ENCODE peak calls at places on chromosomes 3 and 15, in ten cellular contexts. A is coronary artery, K is PC-3, U is posterior cingulate gyrus, X is HCEC 1CT, T is retinal pigment epithelial cell, P is hippocampal formation, V is T-helper 1 cell, E is T1000, R is fibroblast of villous mesenchyme. G is an unnamed sample.

GRCh38 chr3:186115229-186115996 is 6.5 kb upstream of the ETV5 start:
- DNase-seq in R (no peak), A (no peak), U (peak; percentile 91), T (no peak), V (no peak), E (no peak), K (no peak), X (no peak), P (no peak), G (no peak)

GRCh38 chr3:61699622-61700021 is 138.3 kb downstream of the PTPRG start:
- DNase-seq in V (no peak), P (no peak), K (no peak), R (no peak), X (no peak), T (no peak), U (no peak), A (no peak), E (no peak), G (no peak)

GRCh38 chr3:62414786-62415185 is 41.4 kb upstream of the FEZF2 start:
- DNase-seq in U (no peak), T (no peak), V (no peak), K (no peak), P (no peak), R (no peak), X (no peak), A (no peak), E (no peak), G (no peak)

GRCh38 chr15:90002428-90002844 is 1.3 kb downstream of the ZNF710 start:
- DNase-seq in P (no peak), U (peak; percentile 80), X (peak; percentile 35), R (peak; percentile 68), E (no peak), A (no peak), T (no peak), K (peak; percentile 41), V (peak; percentile 16), G (peak; percentile 45)

GRCh38 chr3:38730281-38730680 is 80.8 kb upstream of the SCN5A start:
- DNase-seq in P (no peak), A (no peak), K (peak; percentile 48), V (no peak), X (peak; percentile 39), T (no peak), U (no peak), R (peak; percentile 61), E (no peak), G (no peak)

GRCh38 chr3:69115731-69116130 is 6.7 kb downstream of the LMOD3 start:
- DNase-seq in T (no peak), A (no peak), X (peak; percentile 83), R (no peak), V (no peak), K (peak; percentile 62), E (no peak), U (no peak), P (no peak), G (peak; percentile 13)

GRCh38 chr3:107796786-107797185 is 274.0 kb downstream of the BBX start:
- DNase-seq in X (peak; percentile 47), E (no peak), U (no peak), P (no peak), A (no peak), R (peak; percentile 90), K (no peak), T (peak; percentile 86), V (no peak), G (peak; percentile 40)

GRCh38 chr15:99098426-99098825 is 6.5 kb upstream of the SYNM start:
- DNase-seq in U (no peak), R (no peak), X (no peak), K (no peak), A (no peak), E (no peak), V (no peak), P (no peak), T (no peak), G (no peak)

GRCh38 chr15:99058421-99058870 is 46.4 kb upstream of the SYNM start:
- DNase-seq in P (no peak), E (no peak), T (no peak), V (no peak), A (no peak), R (no peak), X (no peak), K (no peak), U (no peak), G (no peak)

GRCh38 chr3:123080864-123081562 is 14.2 kb downstream of the PDIA5 start:
- DNase-seq in K (no peak), A (no peak), P (no peak), X (no peak), T (no peak), U (no peak), V (no peak), R (peak; percentile 84), E (no peak), G (no peak)

GRCh38 chr3:38009807-38010591 is 19.4 kb downstream of the VILL start:
- DNase-seq in R (no peak), X (no peak), K (no peak), T (no peak), E (no peak), V (no peak), U (peak; percentile 77), P (no peak), A (no peak), G (no peak)

GRCh38 chr3:47799733-47800132 is 3.2 kb upstream of the DHX30 start:
- DNase-seq in T (no peak), X (peak; percentile 30), R (no peak), P (no peak), A (no peak), V (no peak), K (peak; percentile 21), E (no peak), U (no peak), G (no peak)

GRCh38 chr3:113927556-113927955 is 20.3 kb upstream of the ZDHHC23 start:
- DNase-seq in R (no peak), E (no peak), U (no peak), A (no peak), K (no peak), T (no peak), V (no peak), X (no peak), P (no peak), G (no peak)

GRCh38 chr3:39639344-39640236 is 169.8 kb upstream of the MYRIP start:
- DNase-seq in U (no peak), K (peak; percentile 94), X (peak; percentile 96), V (no peak), T (peak; percentile 85), R (peak; percentile 91), A (no peak), P (no peak), E (peak; percentile 64), G (peak; percentile 96)

GRCh38 chr3:160869825-160870224 is 113.8 kb downstream of the PPM1L start:
- DNase-seq in E (no peak), R (peak; percentile 13), P (no peak), V (no peak), X (no peak), A (no peak), U (no peak), K (peak; percentile 29), T (no peak), G (no peak)

GRCh38 chr15:68400066-68400456 is 31.9 kb downstream of the ITGA11 start:
- DNase-seq in V (no peak), T (no peak), P (no peak), E (no peak), K (peak; percentile 39), R (no peak), X (no peak), U (no peak), A (no peak), G (peak; percentile 35)

GRCh38 chr3:127105996-127106855 is 86.7 kb upstream of the PRR23E start:
- DNase-seq in A (peak; percentile 49), E (no peak), R (no peak), V (no peak), U (no peak), X (no peak), T (no peak), K (no peak), P (no peak), G (no peak)

GRCh38 chr3:13019706-13020105 is 53.5 kb downstream of the IQSEC1 start:
- DNase-seq in A (no peak), E (no peak), X (no peak), K (no peak), P (no peak), T (no peak), U (peak; percentile 81), V (no peak), R (no peak), G (no peak)

GRCh38 chr3:120528163-120528562 is 68.0 kb upstream of the NDUFB4 start:
- DNase-seq in X (no peak), E (no peak), K (no peak), T (no peak), A (no peak), V (no peak), P (no peak), U (no peak), R (no peak), G (no peak)

GRCh38 chr3:121295453-121295852 is 250.3 kb downstream of the POLQ start:
- DNase-seq in K (peak; percentile 83), E (no peak), T (no peak), U (no peak), P (no peak), X (no peak), R (peak; percentile 1), A (no peak), V (no peak), G (no peak)

GRCh38 chr15:62909257-62909656 is 133.3 kb upstream of the TPM1 start:
- DNase-seq in X (peak; percentile 20), A (no peak), K (no peak), V (no peak), E (no peak), U (no peak), T (no peak), R (no peak), P (no peak), G (no peak)

GRCh38 chr3:131107637-131108433 is 81.2 kb downstream of the NEK11 start:
- DNase-seq in T (no peak), E (no peak), U (no peak), X (peak; percentile 26), A (no peak), V (no peak), P (no peak), K (peak; percentile 78), R (peak; percentile 14), G (peak; percentile 2)

GRCh38 chr3:42507252-42507651 is 4.8 kb downstream of the VIPR1 start:
- DNase-seq in A (peak; percentile 49), X (no peak), R (no peak), K (peak; percentile 61), T (no peak), V (no peak), P (no peak), E (no peak), U (peak; percentile 68), G (peak; percentile 10)

GRCh38 chr3:57691411-57692133 is 1.3 kb downstream of the DENND6A start:
- DNase-seq in K (no peak), P (no peak), T (no peak), X (no peak), E (no peak), U (no peak), V (no peak), R (peak; percentile 30), A (no peak), G (no peak)

GRCh38 chr3:129399895-129400357 is 28.5 kb downstream of the EFCAB12 start:
- DNase-seq in U (peak; percentile 44), T (no peak), X (no peak), K (peak; percentile 26), E (no peak), A (no peak), V (no peak), P (peak; percentile 64), R (no peak), G (peak; percentile 66)

GRCh38 chr3:45414823-45415222 is 26.4 kb downstream of the LARS2 start:
- DNase-seq in R (no peak), X (no peak), A (no peak), U (no peak), V (no peak), E (no peak), P (no peak), K (no peak), T (no peak), G (peak; percentile 12)

GRCh38 chr3:8488877-8489865 is 12.5 kb upstream of the LMCD1 start:
- DNase-seq in T (no peak), X (peak; percentile 63), R (peak; percentile 80), K (peak; percentile 38), P (no peak), A (no peak), V (no peak), U (no peak), E (no peak), G (no peak)

GRCh38 chr3:158773845-158774542 is 27.9 kb upstream of the MFSD1 start:
- DNase-seq in K (peak; percentile 74), T (no peak), X (no peak), U (no peak), P (no peak), E (no peak), V (no peak), R (peak; percentile 71), A (no peak), G (peak; percentile 45)

G was measured in kidney tubule cell.